ENCODE peak calls at places on chromosomes 13 and 19, in six cellular contexts. R is HL-60, K is left lung, V is ovary, U is breast epithelium, F is mammary epithelial cell. P is an unnamed sample.

GRCh38 chr13:43805071-43805468 is 18.3 kb upstream of the ENOX1 start:
- DNase-seq in R (no peak), K (no peak), V (no peak), U (no peak), F (peak; percentile 99), P (no peak)

GRCh38 chr13:76292726-76293125 is 593.5 kb downstream of the KCTD12 start:
- DNase-seq in R (no peak), K (no peak), V (no peak), U (no peak), F (no peak), P (no peak)

GRCh38 chr13:95354680-95355487 is 53.6 kb upstream of the ABCC4 start:
- DNase-seq in R (no peak), K (no peak), V (no peak), U (no peak), F (no peak), P (no peak)

GRCh38 chr19:1469936-1470863 is 8.8 kb downstream of the C19orf25 start:
- DNase-seq in R (no peak), K (no peak), V (peak; percentile 75), U (peak; percentile 43), F (no peak), P (no peak)

GRCh38 chr13:99425485-99426341 is 75.6 kb upstream of the TM9SF2 start:
- DNase-seq in R (peak; percentile 75), K (peak; percentile 68), V (no peak), U (no peak), F (no peak), P (no peak)

GRCh38 chr19:4115818-4116385 is 8.0 kb downstream of the MAP2K2 start:
- DNase-seq in R (no peak), K (no peak), V (no peak), U (no peak), F (no peak), P (no peak)

GRCh38 chr13:110499621-110500281 is 61.8 kb downstream of the RAB20 start:
- DNase-seq in R (no peak), K (no peak), V (no peak), U (no peak), F (no peak), P (no peak)

GRCh38 chr19:29714953-29715694 is at the start of gene C19orf12:
- DNase-seq in R (peak; percentile 30), K (peak; percentile 53), V (peak; percentile 82), U (no peak), F (peak; percentile 38), P (no peak)

GRCh38 chr19:29525901-29526729 is at the start of gene VSTM2B:
- DNase-seq in R (no peak), K (no peak), V (no peak), U (no peak), F (no peak), P (no peak)

GRCh38 chr13:86870388-86870966 is 800.7 kb upstream of the SLITRK5 start:
- DNase-seq in R (no peak), K (no peak), V (no peak), U (no peak), F (no peak), P (no peak)

GRCh38 chr13:83877901-83878300 is 4.4 kb downstream of the SLITRK1 start:
- DNase-seq in R (no peak), K (no peak), V (no peak), U (no peak), F (no peak), P (no peak)

GRCh38 chr13:30466841-30467252 is 1.1 kb upstream of the HMGB1 start:
- DNase-seq in R (peak; percentile 78), K (no peak), V (no peak), U (no peak), F (no peak), P (no peak)

GRCh38 chr19:13937479-13938360 is 497 bp downstream of the PODNL1 start:
- DNase-seq in R (no peak), K (no peak), V (peak; percentile 54), U (no peak), F (no peak), P (no peak)

GRCh38 chr13:29532821-29533220 is 62.7 kb downstream of the SLC7A1 start:
- DNase-seq in R (no peak), K (no peak), V (no peak), U (peak; percentile 30), F (no peak), P (no peak)

GRCh38 chr19:35712910-35713845 is 4.6 kb upstream of the KMT2B start:
- DNase-seq in R (no peak), K (no peak), V (no peak), U (no peak), F (no peak), P (no peak)

GRCh38 chr19:12778905-12779161 is 3.5 kb upstream of the HOOK2 start:
- DNase-seq in R (no peak), K (no peak), V (no peak), U (no peak), F (no peak), P (no peak)

GRCh38 chr19:40208602-40209001 is 9.6 kb downstream of the TTC9B start:
- DNase-seq in R (no peak), K (no peak), V (no peak), U (no peak), F (no peak), P (no peak)

GRCh38 chr19:46386151-46386550 is 27.2 kb downstream of the CCDC8 start:
- DNase-seq in R (no peak), K (no peak), V (peak; percentile 26), U (no peak), F (no peak), P (no peak)

GRCh38 chr13:79866436-79866835 is 385.5 kb downstream of the NDFIP2 start:
- DNase-seq in R (no peak), K (no peak), V (no peak), U (no peak), F (no peak), P (no peak)

GRCh38 chr19:22945560-22945959 is 57.4 kb downstream of the ZNF728 start:
- DNase-seq in R (peak; percentile 7), K (no peak), V (no peak), U (no peak), F (no peak), P (no peak)

GRCh38 chr13:40503966-40504591 is 162.4 kb downstream of the FOXO1 start:
- DNase-seq in R (no peak), K (no peak), V (no peak), U (peak; percentile 57), F (peak; percentile 96), P (no peak)

GRCh38 chr13:75180805-75181455 is 301.0 kb downstream of the TBC1D4 start:
- DNase-seq in R (no peak), K (no peak), V (no peak), U (no peak), F (no peak), P (no peak)

GRCh38 chr13:58318495-58319167 is 687.1 kb downstream of the PCDH17 start:
- DNase-seq in R (no peak), K (no peak), V (no peak), U (no peak), F (no peak), P (no peak)

DNA sequence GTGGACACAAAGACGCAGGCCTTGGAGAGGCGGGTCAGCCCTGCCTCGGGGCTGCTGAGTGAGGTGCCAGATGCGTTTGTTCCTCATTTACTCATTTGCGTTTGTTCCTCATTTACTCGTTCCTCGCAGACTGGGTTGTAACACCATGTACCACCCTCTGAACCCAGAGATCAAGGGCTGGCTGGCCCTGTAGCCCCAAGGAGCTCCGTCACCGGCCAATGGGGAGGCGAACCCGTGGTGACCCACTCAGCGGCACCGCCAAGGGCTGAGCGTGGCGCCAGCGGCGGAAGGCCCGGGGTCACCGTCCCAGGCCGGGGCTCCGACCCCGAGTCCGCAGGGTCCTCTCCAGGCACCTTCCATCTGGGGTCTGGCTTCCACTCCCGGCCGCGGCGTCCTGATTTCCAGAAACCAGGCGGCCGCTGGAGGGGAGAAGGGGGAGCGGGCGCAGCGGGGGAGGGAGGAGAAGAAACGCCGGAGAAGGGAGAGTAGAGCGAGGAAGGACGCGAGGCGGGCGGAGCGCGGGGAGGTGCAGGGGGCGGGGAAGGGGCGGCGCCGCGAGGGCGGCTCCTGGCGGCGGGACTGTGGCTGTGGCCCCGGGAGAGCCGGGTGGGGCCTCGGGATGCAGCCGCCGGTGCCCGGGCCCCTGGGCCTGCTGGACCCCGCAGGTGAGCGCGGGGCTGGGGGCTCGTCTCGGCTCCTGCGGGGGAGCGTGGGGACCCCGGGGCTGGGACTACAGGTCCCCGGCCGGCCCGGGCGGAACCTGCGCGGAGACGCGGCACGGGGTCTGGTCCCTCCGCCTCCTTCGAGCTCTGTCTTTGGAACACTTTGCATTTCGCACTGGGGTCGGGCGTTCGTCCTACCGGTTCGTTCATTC is at the start of gene TMEM255B:
- DNase-seq in R (peak; percentile 95), K (peak; percentile 90), V (peak; percentile 94), U (peak; percentile 63), F (peak; percentile 65), P (peak; percentile 88)
- TF ChIP-seq CTCF in R (no peak), K (peak; percentile 48), V (no peak), U (no peak), F (no peak), P (peak; percentile 51)

DNA sequence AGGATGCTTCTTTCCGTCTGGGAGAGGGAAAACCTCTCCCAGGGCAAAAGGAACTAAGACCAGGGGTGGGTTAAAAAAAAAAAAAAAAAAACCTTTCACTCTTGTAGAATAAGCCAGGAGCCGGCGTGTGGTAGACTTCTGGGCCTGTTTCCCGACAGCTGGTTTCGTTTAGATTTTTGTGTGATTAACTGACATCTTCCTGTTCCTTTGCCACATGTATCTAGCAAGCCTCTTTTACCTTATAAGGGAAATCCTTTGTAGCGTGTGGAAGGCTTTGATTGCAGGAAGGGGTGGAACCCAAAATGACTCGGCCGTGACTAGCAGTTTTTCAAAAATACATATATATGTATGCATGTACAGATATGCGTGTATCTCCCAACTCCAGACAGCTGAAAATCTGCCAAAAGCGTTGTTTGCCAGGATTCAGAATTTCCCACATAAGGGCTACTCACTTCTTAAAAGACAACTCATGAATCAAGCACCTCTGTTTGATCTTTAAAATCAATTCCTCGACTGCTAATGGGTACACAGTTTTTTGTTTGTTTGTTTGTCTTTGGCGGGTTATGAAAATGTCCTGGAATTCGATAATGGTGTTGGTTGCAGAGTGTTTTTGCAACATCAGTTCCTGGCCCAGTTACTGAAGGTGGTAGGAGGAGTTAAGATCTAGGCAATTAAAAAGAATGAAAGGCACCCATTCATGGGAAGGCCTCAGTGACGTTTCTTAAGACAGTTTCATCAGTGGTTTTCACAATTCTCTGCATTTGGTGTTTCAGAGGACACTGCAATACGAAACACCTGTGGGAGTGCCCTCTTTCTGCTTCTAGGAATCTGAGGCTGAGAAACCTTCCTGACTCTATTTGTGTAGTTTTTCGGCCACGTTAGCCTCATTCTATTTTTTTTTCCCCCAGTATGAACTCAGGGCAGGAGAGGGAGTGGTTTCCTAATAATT is 2.7 kb downstream of the TPM4 start:
- DNase-seq in R (peak; percentile 86), K (peak; percentile 70), V (peak; percentile 79), U (peak; percentile 91), F (peak; percentile 94), P (peak; percentile 73)
- TF ChIP-seq CTCF in R (no peak), K (no peak), V (no peak), U (no peak), F (no peak), P (no peak)

DNA sequence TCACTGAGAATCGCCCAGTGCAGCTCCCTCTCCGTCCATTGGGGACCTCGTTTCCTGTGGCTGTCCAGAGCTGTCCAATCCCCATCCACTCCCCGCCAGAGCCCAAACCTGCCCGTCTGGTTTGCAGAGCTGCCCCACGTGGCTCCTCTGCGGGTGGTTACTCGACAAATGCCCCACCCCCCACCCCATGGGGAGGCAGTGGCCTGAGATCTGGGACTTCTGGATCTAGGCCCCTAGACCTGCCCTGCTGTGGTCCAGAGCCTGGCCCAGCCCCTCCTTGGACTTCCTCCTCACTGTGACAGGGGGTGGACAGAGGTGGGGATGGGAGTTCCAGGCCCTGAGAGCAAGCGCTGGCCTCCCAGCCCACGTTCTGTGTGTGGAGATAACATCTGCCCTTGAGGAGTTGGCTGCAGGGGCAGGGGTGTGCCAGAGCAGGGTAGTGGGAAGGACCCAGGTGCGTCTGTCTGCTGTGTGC is 29.1 kb downstream of the PAK4 start:
- DNase-seq in R (no peak), K (no peak), V (no peak), U (peak; percentile 85), F (peak; percentile 69), P (no peak)
- TF ChIP-seq CTCF in R (no peak), K (no peak), V (no peak), U (no peak), F (peak; percentile 15), P (no peak)

GRCh38 chr13:85298387-85298924 is 500.8 kb downstream of the SLITRK6 start:
- DNase-seq in R (no peak), K (no peak), V (no peak), U (no peak), F (no peak), P (no peak)
- TF ChIP-seq CTCF in R (no peak), K (no peak), V (no peak), U (no peak), F (no peak), P (no peak)